ENCODE peak calls at places on chromosome 5, in nine cellular contexts. F is suprapubic skin, O is GM06990, W is fibroblast of mammary gland, M is GM12864, I is pancreas, E is HFFc6, U is coronary artery, Q is B cell. K is an unnamed sample.

GRCh38 chr5:176825957-176826356 is 15.6 kb downstream of the UNC5A start:
- DNase-seq in I (no peak), E (no peak), W (no peak), Q (no peak), O (no peak), U (no peak), M (no peak), F (no peak), K (no peak)

GRCh38 chr5:173697931-173698579 is 81.6 kb upstream of the BOD1 start:
- DNase-seq in U (no peak), E (no peak), W (no peak), F (no peak), Q (no peak), I (peak), M (no peak), O (no peak), K (peak)

GRCh38 chr5:14720236-14720923 is 55.9 kb downstream of the OTULIN start:
- DNase-seq in Q (no peak), M (no peak), W (peak), F (no peak), U (no peak), I (no peak), O (no peak), E (peak), K (no peak)

GRCh38 chr5:55918097-55919035 is 67.2 kb downstream of the IL31RA start:
- DNase-seq in M (no peak), F (peak), Q (no peak), O (no peak), E (no peak), W (no peak), U (peak), I (no peak), K (no peak)

GRCh38 chr5:39360483-39361071 is 3.7 kb downstream of the C9 start:
- DNase-seq in O (peak), M (no peak), I (no peak), E (no peak), Q (no peak), U (no peak), W (no peak), F (no peak), K (no peak)

GRCh38 chr5:58318468-58318867 is 141.4 kb downstream of the PLK2 start:
- DNase-seq in U (no peak), I (no peak), O (no peak), E (peak), F (no peak), M (no peak), Q (no peak), W (peak), K (no peak)

GRCh38 chr5:1162276-1162675 is 39.1 kb upstream of the SLC6A19 start:
- DNase-seq in F (no peak), E (no peak), U (no peak), I (no peak), M (no peak), W (no peak), O (no peak), Q (no peak), K (no peak)

GRCh38 chr5:79535477-79536192 is 21.7 kb upstream of the HOMER1 start:
- DNase-seq in F (no peak), U (no peak), O (no peak), I (no peak), W (peak), M (no peak), Q (no peak), E (peak), K (no peak)

GRCh38 chr5:120813551-120813950 is 349.5 kb downstream of the PRR16 start:
- DNase-seq in I (no peak), O (no peak), Q (no peak), M (no peak), E (no peak), W (no peak), U (no peak), F (no peak), K (no peak)

GRCh38 chr5:145718956-145719355 is 116.2 kb downstream of the PRELID2 start:
- DNase-seq in F (no peak), E (peak), M (no peak), O (no peak), U (no peak), W (peak), I (no peak), Q (no peak), K (no peak)

GRCh38 chr5:154892370-154892771 is 33.9 kb downstream of the CNOT8 start:
- DNase-seq in E (no peak), W (peak), F (no peak), Q (no peak), M (no peak), U (no peak), I (no peak), O (no peak), K (no peak)

GRCh38 chr5:159826351-159827222 is 89.7 kb upstream of the ADRA1B start:
- DNase-seq in U (no peak), I (no peak), W (peak), F (no peak), E (peak), O (peak), Q (peak), M (peak), K (no peak)

GRCh38 chr5:65152131-65152530 is 329.6 kb downstream of the ADAMTS6 start:
- DNase-seq in U (no peak), I (no peak), O (no peak), M (no peak), E (peak), Q (no peak), F (no peak), W (peak), K (no peak)

GRCh38 chr5:73381587-73382411 is 66.8 kb downstream of the FOXD1 start:
- DNase-seq in I (no peak), Q (no peak), O (no peak), E (no peak), M (no peak), F (no peak), W (no peak), U (no peak), K (peak)

GRCh38 chr5:128163991-128164390 is 80.4 kb downstream of the SLC12A2 start:
- DNase-seq in Q (no peak), O (no peak), F (no peak), M (no peak), U (no peak), W (peak), I (no peak), E (peak), K (no peak)

GRCh38 chr5:176810084-176810597 is at the start of gene UNC5A:
- DNase-seq in U (no peak), E (no peak), F (no peak), M (no peak), I (no peak), W (peak), Q (peak), O (peak), K (peak)

GRCh38 chr5:176692326-176692725 is 45.0 kb downstream of the TSPAN17 start:
- DNase-seq in F (no peak), M (no peak), I (no peak), Q (no peak), U (no peak), E (no peak), W (no peak), O (no peak), K (no peak)

GRCh38 chr5:169945831-169946261 is 34.4 kb downstream of the INSYN2B start:
- DNase-seq in W (peak), O (no peak), I (no peak), Q (no peak), U (no peak), E (peak), F (peak), M (no peak), K (no peak)

GRCh38 chr5:107269256-107269655 is 401.5 kb downstream of the EFNA5 start:
- DNase-seq in U (no peak), Q (no peak), W (no peak), I (no peak), F (no peak), E (no peak), M (no peak), O (no peak), K (no peak)

GRCh38 chr5:134079748-134080581 is 34.5 kb upstream of the TCF7 start:
- DNase-seq in E (no peak), O (no peak), I (no peak), F (no peak), Q (no peak), W (no peak), U (no peak), M (no peak), K (no peak)

DNA sequence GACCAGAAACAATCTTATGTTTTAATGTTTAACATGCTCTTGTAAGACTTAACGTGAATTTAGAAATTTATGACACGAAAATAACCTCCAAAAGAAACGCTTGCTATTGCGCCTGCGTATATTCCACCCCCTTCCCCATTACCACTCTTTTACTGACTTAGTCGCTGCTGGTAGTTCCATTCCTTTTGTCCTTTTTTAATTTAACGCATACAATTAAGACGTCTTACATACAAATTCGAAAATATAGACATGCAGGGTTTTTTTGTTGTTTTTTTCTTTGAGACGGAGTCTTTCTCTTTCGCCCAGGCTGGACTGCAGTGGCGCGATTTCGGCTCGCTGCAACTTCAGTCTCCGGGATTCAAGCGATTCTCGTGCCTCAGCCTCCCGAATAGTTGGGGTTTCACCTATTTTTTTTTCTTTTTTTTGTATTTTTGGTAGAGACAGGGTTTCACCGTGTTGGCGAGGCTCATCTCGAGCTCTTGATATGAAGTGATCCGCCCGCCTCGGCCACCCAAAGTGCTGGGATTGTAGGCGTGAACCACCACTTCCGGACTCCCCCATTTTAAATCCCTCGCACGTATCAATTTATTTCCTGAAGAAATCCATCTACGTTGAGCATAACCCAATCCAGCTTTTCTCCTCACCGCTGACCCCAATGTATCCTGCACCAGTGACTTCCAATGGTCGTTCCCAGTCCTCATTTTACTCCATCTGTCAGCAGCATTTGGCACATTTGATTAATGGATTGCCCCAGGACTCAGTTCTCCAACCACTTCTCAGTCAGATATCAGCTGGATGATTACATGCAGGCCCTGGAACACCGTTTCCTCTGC is 678 bp upstream of the MED7 start:
- DNase-seq in E (no peak), I (peak), M (no peak), O (peak), W (peak), Q (no peak), U (no peak), F (peak), K (peak)
- TF ChIP-seq CTCF in E (no peak), I (no peak), M (no peak), O (no peak), W (no peak), Q (no peak), U (no peak), F (no peak), K (no peak)

GRCh38 chr5:93892481-93892880 is 151.1 kb upstream of the POU5F2 start:
- DNase-seq in E (no peak), M (no peak), Q (no peak), F (no peak), I (no peak), W (no peak), U (no peak), O (no peak), K (no peak)

GRCh38 chr5:93893050-93893449 is 151.7 kb upstream of the POU5F2 start:
- DNase-seq in O (no peak), F (no peak), W (no peak), E (no peak), Q (no peak), I (no peak), U (no peak), M (no peak), K (no peak)

GRCh38 chr5:93890657-93891056 is 149.3 kb upstream of the POU5F2 start:
- DNase-seq in I (no peak), U (no peak), E (no peak), W (no peak), F (no peak), M (no peak), O (no peak), Q (no peak), K (no peak)

GRCh38 chr5:93891491-93892480 is 150.4 kb upstream of the POU5F2 start:
- DNase-seq in O (no peak), E (no peak), I (no peak), W (no peak), F (no peak), U (no peak), Q (no peak), M (no peak), K (no peak)

GRCh38 chr5:93894471-93895354 is 153.3 kb upstream of the POU5F2 start:
- DNase-seq in U (no peak), E (peak), F (no peak), I (no peak), M (no peak), W (peak), Q (no peak), O (no peak), K (no peak)
- TF ChIP-seq CTCF in U (no peak), E (peak), F (no peak), I (no peak), M (peak), W (peak), Q (no peak), O (peak), K (peak)

GRCh38 chr5:114430532-114430931 is 68.7 kb downstream of the KCNN2 start:
- DNase-seq in I (no peak), M (no peak), O (no peak), F (no peak), E (no peak), U (no peak), W (no peak), Q (no peak), K (no peak)

DNA sequence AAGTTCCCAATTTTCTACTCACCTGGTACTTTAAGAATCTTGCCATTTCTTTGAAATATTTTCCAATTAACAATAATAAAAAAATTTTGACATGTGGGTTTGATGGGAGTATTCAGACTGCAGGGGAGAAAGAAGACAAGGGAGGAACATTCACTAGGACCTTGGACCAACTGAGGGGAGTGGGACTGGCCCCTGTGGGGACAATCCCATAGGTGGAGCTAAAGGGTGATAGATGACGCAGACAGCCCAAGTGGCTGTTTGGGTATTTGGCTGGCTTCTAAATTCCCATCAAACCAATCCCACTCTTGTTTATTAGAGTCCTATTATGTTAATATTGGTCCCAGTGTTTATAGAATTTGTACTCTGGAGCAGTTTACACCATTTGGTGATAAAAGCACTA is 65.3 kb downstream of the KCNN2 start:
- DNase-seq in M (no peak), I (no peak), Q (no peak), O (no peak), F (no peak), U (no peak), W (no peak), E (no peak), K (no peak)
- TF ChIP-seq CTCF in M (no peak), I (no peak), Q (no peak), O (no peak), F (no peak), U (no peak), W (no peak), E (no peak), K (no peak)

DNA sequence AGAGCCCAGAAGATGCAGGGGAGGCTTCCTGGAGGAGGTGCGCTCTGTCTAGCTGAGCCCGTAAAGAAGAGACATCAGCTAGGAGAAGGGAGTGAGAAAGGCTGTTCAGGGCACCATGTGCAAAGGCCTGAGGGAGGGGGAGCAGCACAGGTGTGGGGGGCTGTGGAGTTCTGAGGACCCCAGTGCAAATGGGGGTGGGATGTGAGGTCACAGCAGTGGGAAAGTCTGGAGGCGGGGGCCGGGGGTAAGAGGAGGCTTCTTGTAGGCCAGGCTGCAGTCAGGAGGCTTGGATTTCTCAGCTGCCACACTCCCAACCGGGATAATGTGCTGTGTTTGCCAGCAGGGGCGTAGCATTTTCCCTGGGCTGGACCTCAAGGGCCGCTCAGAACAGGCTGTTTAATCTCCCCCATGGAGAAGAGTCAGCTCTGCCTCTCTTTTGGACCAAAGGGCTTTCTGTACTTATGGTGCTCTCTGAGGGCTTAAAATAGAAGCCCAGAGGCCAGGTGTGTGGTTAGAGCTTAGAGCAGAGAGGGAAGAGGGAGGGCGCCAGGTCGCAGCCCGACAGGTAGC is 5.7 kb downstream of the NEURL1B start:
- DNase-seq in F (no peak), E (no peak), W (no peak), U (no peak), O (no peak), M (no peak), I (no peak), Q (no peak), K (no peak)
- TF ChIP-seq CTCF in F (peak), E (peak), W (no peak), U (peak), O (peak), M (no peak), I (no peak), Q (no peak), K (no peak)

DNA sequence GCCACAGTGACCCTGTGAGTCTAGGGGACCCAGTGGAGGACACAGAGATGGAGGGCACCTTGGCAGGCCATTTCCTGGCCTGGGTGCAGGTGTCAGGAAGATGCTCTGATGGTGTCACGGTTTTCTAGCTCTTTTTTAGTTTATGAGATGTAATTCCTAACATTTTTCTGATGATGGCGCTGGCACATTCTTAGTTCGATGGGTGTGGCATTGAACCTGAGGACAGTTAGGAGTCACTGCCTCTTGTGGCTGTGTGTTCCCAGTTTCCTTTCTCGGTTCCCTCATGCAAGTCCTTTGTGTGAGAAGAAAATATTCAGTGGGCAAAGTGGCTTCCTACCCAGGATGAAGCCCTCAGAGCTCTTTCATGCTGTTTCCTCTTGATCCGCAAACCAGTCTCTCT is 129.4 kb upstream of the ICE1 start:
- DNase-seq in E (no peak), U (no peak), F (no peak), I (no peak), Q (no peak), O (no peak), M (no peak), W (no peak), K (no peak)
- TF ChIP-seq CTCF in E (peak), U (no peak), F (no peak), I (no peak), Q (no peak), O (no peak), M (no peak), W (no peak), K (no peak)

GRCh38 chr5:168702511-168702910 is 123.3 kb upstream of the PANK3 start:
- DNase-seq in O (no peak), Q (no peak), W (no peak), M (no peak), E (no peak), F (no peak), U (no peak), I (no peak), K (no peak)
- TF ChIP-seq CTCF in O (no peak), Q (no peak), W (no peak), M (no peak), E (no peak), F (no peak), U (no peak), I (no peak), K (no peak)